ENCODE peak calls at places on chromosomes 1 and 21, in four cellular contexts. T, D, J and N are unnamed samples.

GRCh38 chr1:56187410-56187809 is 392.0 kb downstream of the PLPP3 start:
- DNase-seq in T (no peak), D (no peak), J (no peak), N (no peak)

GRCh38 chr1:210117198-210117597 is 115.4 kb upstream of the SERTAD4 start:
- DNase-seq in D (no peak), T (no peak), J (no peak), N (no peak)

GRCh38 chr21:42113926-42114409 is 42.9 kb downstream of the UMODL1 start:
- DNase-seq in D (no peak), T (peak; percentile 57), J (peak; percentile 82), N (no peak)

GRCh38 chr1:186559601-186560116 is 98.7 kb upstream of the PDC start:
- DNase-seq in J (peak; percentile 37), D (no peak), T (no peak), N (no peak)

GRCh38 chr1:21550097-21550496 is 40.9 kb downstream of the ALPL start:
- DNase-seq in T (no peak), D (no peak), J (peak; percentile 3), N (no peak)

GRCh38 chr1:63326106-63326472 is 3.7 kb downstream of the FOXD3 start:
- DNase-seq in J (no peak), D (no peak), T (no peak), N (no peak)

GRCh38 chr1:111516008-111516535 is 12.6 kb upstream of the ADORA3 start:
- DNase-seq in T (peak; percentile 58), J (no peak), D (no peak), N (peak; percentile 20)

GRCh38 chr1:19957779-19958178 is 21.6 kb downstream of the PLA2G2A start:
- DNase-seq in T (no peak), D (no peak), J (no peak), N (no peak)

GRCh38 chr1:147273409-147274307 is 31.2 kb downstream of the CHD1L start:
- DNase-seq in D (no peak), T (no peak), J (peak; percentile 92), N (no peak)

GRCh38 chr1:173914366-173914871 is 2.7 kb downstream of the SERPINC1 start:
- DNase-seq in J (peak; percentile 53), D (no peak), T (no peak), N (no peak)

DNA sequence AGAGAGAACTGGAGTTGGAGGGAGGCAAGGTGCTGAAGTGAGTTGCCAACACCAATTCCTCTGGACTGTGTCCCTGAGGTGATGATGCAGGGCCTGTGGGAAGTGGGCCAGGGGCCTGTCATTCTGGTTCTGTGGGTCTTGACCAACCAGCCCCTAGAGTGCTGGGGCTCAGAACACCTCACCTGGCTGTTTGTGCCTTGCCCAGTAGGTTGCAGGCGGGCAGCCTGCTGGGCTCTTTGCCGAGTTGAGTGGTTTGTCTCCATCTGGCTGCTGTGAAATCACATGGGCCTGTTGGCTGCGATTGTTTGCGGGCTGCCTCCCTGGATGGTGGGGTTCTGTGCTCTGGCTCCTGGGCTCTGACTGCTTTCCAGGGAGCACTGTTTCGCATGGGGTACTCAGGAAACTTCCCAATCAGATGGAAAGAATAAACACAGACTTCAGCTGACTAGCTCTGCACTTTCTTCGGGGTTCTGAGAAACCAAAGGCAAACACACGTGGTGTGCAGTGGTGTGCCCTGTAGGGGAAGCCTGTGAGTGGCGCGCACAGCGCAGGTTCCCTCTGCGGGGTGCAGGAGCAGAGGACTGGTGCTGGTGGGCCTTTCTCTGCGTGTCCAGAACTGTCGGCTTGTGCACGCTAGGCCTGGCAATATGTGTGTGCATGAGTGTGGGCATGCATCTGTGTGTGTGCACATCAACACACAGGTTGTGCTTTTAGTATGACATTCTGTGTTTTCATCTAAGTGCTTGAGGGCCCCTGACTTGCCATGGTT is 95.1 kb downstream of the RHOU start:
- DNase-seq in J (peak; percentile 84), T (no peak), D (peak; percentile 77), N (no peak)
- TF ChIP-seq CTCF in J (no peak), T (no peak), D (peak; percentile 45), N (no peak)

GRCh38 chr1:12179638-12180121 is 12.9 kb downstream of the TNFRSF1B start:
- DNase-seq in T (no peak), D (no peak), J (no peak), N (no peak)
- H3K27ac ChIP-seq in T (peak overlapping the region; percentile 58), D (peak overlapping the region; percentile 84), J (no peak overlapping the region), N (peak overlapping the region; percentile 78)

DNA sequence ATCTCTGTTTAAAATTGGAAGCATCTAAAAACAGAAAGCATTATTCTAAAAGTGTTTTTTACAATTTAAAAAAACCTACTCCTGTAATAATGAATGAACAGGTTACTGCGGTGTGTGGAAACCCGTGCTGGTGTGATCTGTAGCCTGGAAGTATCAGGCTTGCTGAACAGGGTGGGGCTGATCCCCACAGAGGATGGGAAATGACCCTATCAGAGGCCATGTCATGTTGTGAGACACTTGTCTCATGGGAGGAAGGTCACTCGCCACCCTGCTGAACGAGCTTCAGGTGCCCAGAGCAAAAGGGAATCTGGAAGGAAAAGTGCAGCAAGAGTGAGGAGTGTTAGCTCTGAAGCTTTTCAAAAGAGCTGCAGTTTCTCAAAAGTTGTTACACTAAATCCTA is 320.7 kb downstream of the RRAGC start:
- DNase-seq in D (no peak), T (no peak), J (no peak), N (no peak)
- H3K27me3 ChIP-seq in D (no peaks in the 10 kb centered on the region), T (peaks cover 19% of the 10 kb centered on the region), J (peaks cover 69% of the 10 kb centered on the region), N (no peaks in the 10 kb centered on the region)

DNA sequence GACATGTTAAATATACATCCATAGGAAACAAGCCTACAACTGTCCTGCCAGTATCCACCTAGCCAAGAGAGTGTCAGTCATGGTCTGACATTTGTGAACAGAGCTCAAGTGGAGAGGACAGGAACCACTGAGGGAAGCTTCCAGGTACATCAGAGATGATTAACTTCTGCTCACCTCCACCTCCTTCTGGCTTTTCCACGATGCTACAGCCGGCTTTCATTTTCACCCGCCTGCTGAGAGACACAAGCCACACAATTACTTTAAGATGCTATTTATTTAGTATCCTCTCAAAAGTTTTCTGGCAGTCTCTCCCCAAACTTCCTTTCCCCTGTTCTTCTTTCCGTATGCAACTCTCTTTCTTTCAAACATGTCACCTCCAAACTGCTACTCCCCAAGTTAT is 2.1 kb downstream of the ETV3 start:
- DNase-seq in D (no peak), T (no peak), J (no peak), N (no peak)
- TF ChIP-seq CTCF in D (no peak), T (no peak), J (peak; percentile 39), N (no peak)

DNA sequence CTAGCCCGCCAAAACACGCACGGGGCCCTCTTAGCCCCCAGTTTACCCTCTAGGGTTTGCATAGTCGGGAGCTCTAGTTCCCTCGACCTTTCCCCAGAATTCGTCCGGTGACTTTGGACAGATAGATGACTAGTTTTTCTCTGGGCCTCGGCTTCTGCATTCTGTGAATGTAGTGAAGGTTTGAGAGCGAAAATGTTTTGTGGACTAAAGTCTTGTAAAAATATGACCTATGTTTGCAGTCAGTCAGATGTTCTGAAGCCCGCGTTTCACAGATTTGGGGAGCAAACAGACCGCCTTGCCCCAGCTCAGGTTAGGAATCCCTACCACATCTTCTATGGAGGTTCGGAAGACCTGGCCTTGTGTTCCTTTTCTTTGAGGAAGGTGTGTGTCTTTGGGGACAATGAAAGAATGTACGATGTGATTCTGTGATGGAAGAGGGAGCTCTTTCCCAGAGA is 401 bp downstream of the UQCRH start:
- DNase-seq in J (no peak), D (no peak), T (no peak), N (no peak)
- H3K27ac ChIP-seq in J (peak overlapping the region; percentile 76), D (peak overlapping the region; percentile 98), T (peak overlapping the region; percentile 98), N (peak overlapping the region; percentile 69)

GRCh38 chr1:228464487-228464983 is 22.6 kb upstream of the RNF187 start:
- DNase-seq in T (peak; percentile 67), J (no peak), D (peak; percentile 87), N (peak; percentile 86)
- H3K27me3 ChIP-seq in T (peaks cover 98% of the 10 kb centered on the region), J (peaks cover 14% of the 10 kb centered on the region), D (peaks cover 17% of the 10 kb centered on the region), N (peaks cover 12% of the 10 kb centered on the region)

DNA sequence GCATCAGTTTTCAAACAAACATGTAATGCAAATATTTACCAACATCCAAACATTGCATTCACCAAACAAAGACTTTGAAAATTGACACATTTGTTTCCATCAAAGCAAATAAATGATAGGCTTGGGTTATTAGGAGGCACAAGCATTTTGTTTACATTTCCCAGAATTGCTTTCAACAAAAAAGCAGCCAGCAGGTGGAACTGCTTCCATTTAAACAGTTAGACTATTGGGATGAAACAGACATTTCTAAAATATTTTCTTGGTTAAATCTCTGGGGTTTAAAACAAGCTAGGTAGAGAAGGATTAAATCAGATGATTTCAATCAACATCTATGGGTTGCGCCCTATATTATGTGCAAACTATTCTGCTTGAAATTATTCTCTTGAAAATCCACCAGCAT is 1.4 kb upstream of the LEMD1 start:
- DNase-seq in J (peak; percentile 50), D (no peak), T (no peak), N (no peak)
- TF ChIP-seq CTCF in J (peak; percentile 67), D (no peak), T (no peak), N (no peak)

GRCh38 chr1:229183583-229183982 is 87.3 kb upstream of the RAB4A start:
- DNase-seq in D (no peak), J (no peak), T (no peak), N (no peak)
- H3K27ac ChIP-seq in D (no peak overlapping the region), J (no peak overlapping the region), T (no peak overlapping the region), N (no peak overlapping the region)